ENCODE peak calls at places on chromosome 15, in four cellular contexts. One of them, this sample, is unnamed.

GRCh38 chr15:55549305-55549704 is 38.8 kb downstream of the PYGO1 start:
- DNase-seq in SK-N-MC: no peak
- DNase-seq in right cardiac atrium: no peak
- DNase-seq in brain microvascular endothelial cell: no peak
- DNase-seq in this sample: no peak

GRCh38 chr15:95162069-95162468 is 930.7 kb downstream of the MCTP2 start:
- DNase-seq in SK-N-MC: no peak
- DNase-seq in right cardiac atrium: no peak
- DNase-seq in brain microvascular endothelial cell: peak; percentile 14
- DNase-seq in this sample: no peak

GRCh38 chr15:25864966-25865365 is 1.8 kb upstream of the ATP10A start:
- DNase-seq in SK-N-MC: no peak
- DNase-seq in right cardiac atrium: no peak
- DNase-seq in brain microvascular endothelial cell: no peak
- DNase-seq in this sample: no peak

GRCh38 chr15:101349497-101349951 is 54.5 kb upstream of the SNRPA1 start:
- DNase-seq in SK-N-MC: no peak
- DNase-seq in right cardiac atrium: no peak
- DNase-seq in brain microvascular endothelial cell: no peak
- DNase-seq in this sample: no peak

GRCh38 chr15:29364429-29365078 is 94.9 kb upstream of the NSMCE3 start:
- DNase-seq in SK-N-MC: no peak
- DNase-seq in right cardiac atrium: no peak
- DNase-seq in brain microvascular endothelial cell: peak; percentile 52
- DNase-seq in this sample: no peak

GRCh38 chr15:69456208-69457166 is 3.9 kb downstream of the RPLP1 start:
- DNase-seq in SK-N-MC: no peak
- DNase-seq in right cardiac atrium: no peak
- DNase-seq in brain microvascular endothelial cell: no peak
- DNase-seq in this sample: no peak

GRCh38 chr15:98901438-98901837 is 106.2 kb downstream of the PGPEP1L start:
- DNase-seq in SK-N-MC: no peak
- DNase-seq in right cardiac atrium: no peak
- DNase-seq in brain microvascular endothelial cell: peak; percentile 14
- DNase-seq in this sample: no peak

GRCh38 chr15:62452016-62452415 is 286.9 kb upstream of the C2CD4B start:
- DNase-seq in SK-N-MC: no peak
- DNase-seq in right cardiac atrium: no peak
- DNase-seq in brain microvascular endothelial cell: no peak
- DNase-seq in this sample: no peak

GRCh38 chr15:60585743-60586708 is 107.1 kb upstream of the ICE2 start:
- DNase-seq in SK-N-MC: peak; percentile 63
- DNase-seq in right cardiac atrium: no peak
- DNase-seq in brain microvascular endothelial cell: peak; percentile 63
- DNase-seq in this sample: no peak

GRCh38 chr15:63015618-63016017 is 26.9 kb upstream of the TPM1 start:
- DNase-seq in SK-N-MC: no peak
- DNase-seq in right cardiac atrium: peak; percentile 62
- DNase-seq in brain microvascular endothelial cell: peak; percentile 78
- DNase-seq in this sample: peak; percentile 43

GRCh38 chr15:45120081-45120972 is 6.2 kb downstream of the DUOXA2 start:
- DNase-seq in SK-N-MC: no peak
- DNase-seq in right cardiac atrium: no peak
- DNase-seq in brain microvascular endothelial cell: no peak
- DNase-seq in this sample: no peak

GRCh38 chr15:60798821-60799220 is 319.9 kb upstream of the ICE2 start:
- DNase-seq in SK-N-MC: no peak
- DNase-seq in right cardiac atrium: no peak
- DNase-seq in brain microvascular endothelial cell: peak; percentile 71
- DNase-seq in this sample: no peak

GRCh38 chr15:45134682-45135604 is 5.1 kb downstream of the DUOX1 start:
- DNase-seq in SK-N-MC: no peak
- DNase-seq in right cardiac atrium: peak; percentile 73
- DNase-seq in brain microvascular endothelial cell: no peak
- DNase-seq in this sample: no peak

GRCh38 chr15:67917636-67918035 is 77.8 kb upstream of the RNU6-1 start:
- DNase-seq in SK-N-MC: no peak
- DNase-seq in right cardiac atrium: no peak
- DNase-seq in brain microvascular endothelial cell: no peak
- DNase-seq in this sample: no peak

GRCh38 chr15:85941186-85941855 is 138.3 kb upstream of the AGBL1 start:
- DNase-seq in SK-N-MC: no peak
- DNase-seq in right cardiac atrium: no peak
- DNase-seq in brain microvascular endothelial cell: no peak
- DNase-seq in this sample: peak; percentile 60

GRCh38 chr15:98103570-98103969 is 143.1 kb downstream of the ARRDC4 start:
- DNase-seq in SK-N-MC: no peak
- DNase-seq in right cardiac atrium: no peak
- DNase-seq in brain microvascular endothelial cell: no peak
- DNase-seq in this sample: no peak

GRCh38 chr15:58761010-58761388 is 10.1 kb upstream of the MINDY2 start:
- DNase-seq in SK-N-MC: no peak
- DNase-seq in right cardiac atrium: no peak
- DNase-seq in brain microvascular endothelial cell: no peak
- DNase-seq in this sample: no peak

GRCh38 chr15:42035362-42035761 is 14.5 kb upstream of the PLA2G4E start:
- DNase-seq in SK-N-MC: no peak
- DNase-seq in right cardiac atrium: no peak
- DNase-seq in brain microvascular endothelial cell: no peak
- DNase-seq in this sample: no peak

GRCh38 chr15:100111103-100112060 is 230.4 kb downstream of the ADAMTS17 start:
- DNase-seq in SK-N-MC: no peak
- DNase-seq in right cardiac atrium: peak; percentile 86
- DNase-seq in brain microvascular endothelial cell: peak; percentile 76
- DNase-seq in this sample: peak; percentile 79

GRCh38 chr15:101207867-101208288 is 44.0 kb downstream of the CHSY1 start:
- DNase-seq in SK-N-MC: no peak
- DNase-seq in right cardiac atrium: no peak
- DNase-seq in brain microvascular endothelial cell: peak; percentile 72
- DNase-seq in this sample: no peak

GRCh38 chr15:83775738-83776137 is 121.8 kb downstream of the ADAMTSL3 start:
- DNase-seq in SK-N-MC: no peak
- DNase-seq in right cardiac atrium: no peak
- DNase-seq in brain microvascular endothelial cell: no peak
- DNase-seq in this sample: no peak

DNA sequence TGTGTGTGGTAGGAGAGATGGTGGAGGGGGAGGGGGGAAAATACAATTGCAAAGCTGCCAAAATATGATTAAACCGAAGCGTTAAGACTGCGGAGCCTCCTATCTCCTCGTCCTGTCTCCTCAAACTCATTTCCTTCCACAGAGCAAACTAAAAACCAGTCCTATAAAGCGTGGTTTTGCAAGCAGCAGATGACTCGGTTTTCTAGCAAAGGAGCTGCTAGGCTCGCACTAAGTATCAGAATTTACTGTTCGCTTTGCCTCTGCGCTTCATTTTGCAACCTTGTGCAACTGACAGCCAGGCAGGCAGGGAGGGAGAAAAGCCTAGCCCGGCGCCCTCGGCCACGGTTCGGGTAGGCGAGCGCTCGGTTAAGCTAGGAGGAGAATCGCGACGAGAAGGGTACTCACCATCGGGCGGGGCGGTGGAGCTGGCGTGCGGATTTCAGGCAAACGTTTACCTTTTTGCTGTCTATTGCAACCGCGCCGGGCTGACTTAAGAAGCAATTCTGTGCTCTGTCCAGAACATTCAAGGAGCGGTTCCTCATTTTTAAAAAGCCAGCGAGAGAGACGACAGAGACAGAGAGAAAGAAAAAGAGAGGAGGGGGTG is 3.8 kb upstream of the NR2F2 start:
- DNase-seq in SK-N-MC: no peak
- DNase-seq in right cardiac atrium: peak; percentile 82
- DNase-seq in brain microvascular endothelial cell: peak; percentile 39
- DNase-seq in this sample: peak; percentile 62
- H3K4me3 ChIP-seq in SK-N-MC: peak overlapping the region; percentile 99
- H3K4me3 ChIP-seq in right cardiac atrium: peak overlapping the region; percentile 94
- H3K4me3 ChIP-seq in brain microvascular endothelial cell: peak overlapping the region; percentile 94
- H3K4me3 ChIP-seq in this sample: peak overlapping the region; percentile 92

DNA sequence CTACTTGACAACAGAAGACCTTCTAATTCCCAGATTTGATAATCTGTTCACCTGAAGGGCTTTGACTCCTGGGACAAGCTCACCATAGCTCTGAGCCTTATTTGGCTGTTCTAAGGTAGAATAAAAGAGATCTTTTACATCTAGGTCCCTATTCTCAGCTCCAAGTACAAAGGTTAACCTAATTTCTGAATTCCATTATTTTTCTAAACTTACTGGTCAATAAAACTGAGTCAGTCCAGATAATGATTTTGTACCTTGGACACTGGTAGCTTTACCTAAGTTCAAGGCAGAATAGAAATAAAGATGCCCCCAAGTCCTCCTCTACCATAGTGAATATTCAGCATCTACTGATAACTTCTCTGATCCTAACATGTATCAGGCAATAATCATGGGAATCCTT is 81.8 kb upstream of the MEX3B start:
- DNase-seq in SK-N-MC: no peak
- DNase-seq in right cardiac atrium: no peak
- DNase-seq in brain microvascular endothelial cell: no peak
- DNase-seq in this sample: no peak
- H3K4me3 ChIP-seq in SK-N-MC: no peak overlapping the region
- H3K4me3 ChIP-seq in right cardiac atrium: no peak overlapping the region
- H3K4me3 ChIP-seq in brain microvascular endothelial cell: no peak overlapping the region
- H3K4me3 ChIP-seq in this sample: no peak overlapping the region

GRCh38 chr15:33194237-33194636 is 277 bp downstream of the FMN1 start:
- DNase-seq in SK-N-MC: no peak
- DNase-seq in right cardiac atrium: no peak
- DNase-seq in brain microvascular endothelial cell: no peak
- DNase-seq in this sample: no peak

GRCh38 chr15:33197636-33198035 is 3.1 kb upstream of the FMN1 start:
- DNase-seq in SK-N-MC: no peak
- DNase-seq in right cardiac atrium: no peak
- DNase-seq in brain microvascular endothelial cell: no peak
- DNase-seq in this sample: no peak

GRCh38 chr15:33194704-33195261 is at the start of gene FMN1:
- DNase-seq in SK-N-MC: no peak
- DNase-seq in right cardiac atrium: peak; percentile 98
- DNase-seq in brain microvascular endothelial cell: peak; percentile 95
- DNase-seq in this sample: peak; percentile 96

GRCh38 chr15:33191641-33192040 is 2.9 kb downstream of the FMN1 start:
- DNase-seq in SK-N-MC: no peak
- DNase-seq in right cardiac atrium: no peak
- DNase-seq in brain microvascular endothelial cell: no peak
- DNase-seq in this sample: no peak

GRCh38 chr15:33195283-33195682 is 769 bp upstream of the FMN1 start:
- DNase-seq in SK-N-MC: no peak
- DNase-seq in right cardiac atrium: no peak
- DNase-seq in brain microvascular endothelial cell: no peak
- DNase-seq in this sample: no peak
- H3K4me3 ChIP-seq in SK-N-MC: no peak overlapping the region
- H3K4me3 ChIP-seq in right cardiac atrium: peak overlapping the region; percentile 47
- H3K4me3 ChIP-seq in brain microvascular endothelial cell: peak overlapping the region; percentile 66
- H3K4me3 ChIP-seq in this sample: peak overlapping the region; percentile 56

DNA sequence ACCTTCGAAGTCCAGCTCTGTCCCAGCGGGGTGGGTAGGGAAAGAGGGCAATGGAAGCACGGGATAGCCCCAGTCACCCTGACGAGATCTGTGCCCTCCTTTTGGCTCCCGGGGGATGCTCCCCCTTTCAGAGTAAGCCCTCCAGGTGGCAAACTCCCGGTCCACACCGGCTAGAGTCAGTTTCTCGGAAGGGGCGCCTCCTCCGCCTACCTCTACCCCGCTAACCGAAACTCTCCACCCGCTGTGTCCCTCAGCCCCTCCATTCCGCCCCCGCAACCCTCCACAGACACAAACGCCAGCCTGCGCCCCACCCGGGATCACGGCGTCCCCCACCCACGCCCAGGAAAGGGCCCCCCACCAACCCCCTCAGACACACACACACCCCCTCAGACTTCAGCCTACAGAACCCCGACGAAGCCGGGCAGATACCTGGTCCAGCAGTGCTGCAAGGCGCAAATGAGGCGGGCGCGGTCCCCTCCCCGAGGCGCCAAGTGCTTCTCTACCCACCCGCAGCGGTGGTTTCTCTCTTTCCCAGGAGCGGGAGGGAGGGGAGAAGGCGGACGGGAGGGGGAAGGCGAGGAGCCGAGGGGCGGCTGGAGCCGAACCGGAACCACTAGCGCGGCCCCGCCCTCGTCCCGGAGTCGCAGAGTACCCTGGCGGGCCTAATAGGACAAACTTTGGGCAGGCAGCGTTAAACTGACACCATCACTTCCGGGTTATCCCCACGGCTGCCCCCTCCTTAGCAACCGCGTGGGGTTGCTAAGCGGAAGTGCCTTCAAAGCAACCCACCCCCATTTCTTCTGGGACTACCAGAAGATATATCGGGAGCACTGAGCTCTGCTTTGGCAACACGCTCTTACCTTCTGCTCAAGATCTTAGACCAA is at the start of gene CSNK1G1:
- DNase-seq in SK-N-MC: peak; percentile 92
- DNase-seq in right cardiac atrium: peak; percentile 98
- DNase-seq in brain microvascular endothelial cell: peak; percentile 97
- DNase-seq in this sample: peak; percentile 95
- H3K4me3 ChIP-seq in SK-N-MC: peak within 1 kb of the TSS; percentile 83
- H3K4me3 ChIP-seq in right cardiac atrium: peak within 1 kb of the TSS; percentile 96
- H3K4me3 ChIP-seq in brain microvascular endothelial cell: peak within 1 kb of the TSS; percentile 88
- H3K4me3 ChIP-seq in this sample: peak within 1 kb of the TSS; percentile 80

GRCh38 chr15:90004671-90005070 is 3.5 kb downstream of the ZNF710 start:
- DNase-seq in SK-N-MC: no peak
- DNase-seq in right cardiac atrium: peak; percentile 60
- DNase-seq in brain microvascular endothelial cell: peak; percentile 92
- DNase-seq in this sample: peak; percentile 65
- H3K4me3 ChIP-seq in SK-N-MC: no peak overlapping the region
- H3K4me3 ChIP-seq in right cardiac atrium: no peak overlapping the region
- H3K4me3 ChIP-seq in brain microvascular endothelial cell: no peak overlapping the region
- H3K4me3 ChIP-seq in this sample: no peak overlapping the region

GRCh38 chr15:30929982-30930381 is 26.3 kb downstream of the FAN1 start:
- DNase-seq in SK-N-MC: no peak
- DNase-seq in right cardiac atrium: no peak
- DNase-seq in brain microvascular endothelial cell: no peak
- DNase-seq in this sample: no peak

GRCh38 chr15:30929064-30929669 is 25.5 kb downstream of the FAN1 start:
- DNase-seq in SK-N-MC: no peak
- DNase-seq in right cardiac atrium: no peak
- DNase-seq in brain microvascular endothelial cell: no peak
- DNase-seq in this sample: no peak

GRCh38 chr15:30933293-30933692 is 29.6 kb downstream of the FAN1 start:
- DNase-seq in SK-N-MC: no peak
- DNase-seq in right cardiac atrium: no peak
- DNase-seq in brain microvascular endothelial cell: no peak
- DNase-seq in this sample: no peak

GRCh38 chr15:30928076-30928475 is 24.4 kb downstream of the FAN1 start:
- DNase-seq in SK-N-MC: no peak
- DNase-seq in right cardiac atrium: no peak
- DNase-seq in brain microvascular endothelial cell: no peak
- DNase-seq in this sample: no peak

GRCh38 chr15:30930422-30930821 is 26.7 kb downstream of the FAN1 start:
- DNase-seq in SK-N-MC: no peak
- DNase-seq in right cardiac atrium: no peak
- DNase-seq in brain microvascular endothelial cell: no peak
- DNase-seq in this sample: no peak
- H3K4me3 ChIP-seq in SK-N-MC: no peak overlapping the region
- H3K4me3 ChIP-seq in right cardiac atrium: no peak overlapping the region
- H3K4me3 ChIP-seq in brain microvascular endothelial cell: no peak overlapping the region
- H3K4me3 ChIP-seq in this sample: no peak overlapping the region

This sample was measured in psoas muscle.